ENCODE peak calls at places on chromosome 21, in eight cellular contexts. D is IMR-90, I is AG04450, Y is SK-N-MC, W is body of pancreas, M is uterus, B is heart left ventricle, X is mesenchymal stem cell. N is an unnamed sample.
A peak's percentile ranks its signal among the peaks of the same experiment; 100 is the strongest.

GRCh38 chr21:38042246-38042645 is 126.0 kb upstream of the KCNJ6 start:
- DNase-seq in D (no peak), I (no peak), Y (no peak), W (no peak), M (no peak), B (no peak), X (no peak), N (no peak)

GRCh38 chr21:39386194-39386593 is 37.3 kb upstream of the HMGN1 start:
- DNase-seq in D (no peak), I (no peak), Y (no peak), W (peak; percentile 42), M (peak; percentile 50), B (no peak), X (no peak), N (no peak)

GRCh38 chr21:41360072-41360821 is 1.6 kb upstream of the MX2 start:
- DNase-seq in D (peak; percentile 26), I (peak; percentile 10), Y (no peak), W (peak; percentile 84), M (peak; percentile 62), B (no peak), X (no peak), N (peak; percentile 75)

GRCh38 chr21:29192999-29193563 is 62.6 kb downstream of the MAP3K7CL start:
- DNase-seq in D (no peak), I (no peak), Y (peak; percentile 24), W (no peak), M (no peak), B (peak; percentile 36), X (no peak), N (no peak)

GRCh38 chr21:15058718-15059316 is 6.0 kb downstream of the NRIP1 start:
- DNase-seq in D (peak; percentile 68), I (no peak), Y (no peak), W (no peak), M (no peak), B (no peak), X (peak; percentile 76), N (no peak)

GRCh38 chr21:29233611-29234540 is 64.8 kb upstream of the BACH1 start:
- DNase-seq in D (no peak), I (no peak), Y (no peak), W (no peak), M (no peak), B (no peak), X (no peak), N (no peak)

GRCh38 chr21:22556829-22557228 is 1558.6 kb downstream of the NCAM2 start:
- DNase-seq in D (no peak), I (no peak), Y (no peak), W (no peak), M (no peak), B (no peak), X (no peak), N (no peak)

GRCh38 chr21:42411891-42412635 is 8.4 kb downstream of the UBASH3A start:
- DNase-seq in D (no peak), I (no peak), Y (no peak), W (no peak), M (no peak), B (no peak), X (no peak), N (no peak)

GRCh38 chr21:17818158-17819113 is 720 bp downstream of the C21orf91 start:
- DNase-seq in D (peak; percentile 23), I (no peak), Y (no peak), W (peak; percentile 52), M (peak; percentile 26), B (peak; percentile 32), X (peak; percentile 47), N (peak; percentile 80)

GRCh38 chr21:43297411-43297981 is 128.7 kb downstream of the CRYAA start:
- DNase-seq in D (no peak), I (no peak), Y (no peak), W (no peak), M (no peak), B (no peak), X (no peak), N (no peak)

GRCh38 chr21:16800536-16800935 is 712.3 kb upstream of the CXADR start:
- DNase-seq in D (no peak), I (no peak), Y (no peak), W (no peak), M (no peak), B (no peak), X (no peak), N (no peak)

GRCh38 chr21:34020934-34021553 is 52.3 kb upstream of the MRPS6 start:
- DNase-seq in D (no peak), I (no peak), Y (no peak), W (no peak), M (no peak), B (no peak), X (no peak), N (no peak)

GRCh38 chr21:16072692-16073091 is 342.9 kb downstream of the USP25 start:
- DNase-seq in D (peak; percentile 93), I (peak; percentile 68), Y (peak; percentile 75), W (no peak), M (peak; percentile 48), B (no peak), X (no peak), N (no peak)

GRCh38 chr21:46182548-46183336 is 1.5 kb downstream of the SPATC1L start:
- DNase-seq in D (no peak), I (no peak), Y (no peak), W (no peak), M (peak; percentile 66), B (no peak), X (peak; percentile 27), N (peak; percentile 64)

GRCh38 chr21:42991992-42992740 is 17.8 kb downstream of the PKNOX1 start:
- DNase-seq in D (peak; percentile 97), I (peak; percentile 91), Y (no peak), W (peak; percentile 23), M (peak; percentile 85), B (peak; percentile 75), X (peak; percentile 95), N (peak; percentile 64)

GRCh38 chr21:32889596-32889995 is 118.0 kb upstream of the PAXBP1 start:
- DNase-seq in D (no peak), I (no peak), Y (no peak), W (no peak), M (no peak), B (no peak), X (no peak), N (no peak)

GRCh38 chr21:32884062-32884461 is 112.5 kb upstream of the PAXBP1 start:
- DNase-seq in D (no peak), I (no peak), Y (no peak), W (no peak), M (no peak), B (no peak), X (no peak), N (peak; percentile 75)

GRCh38 chr21:32887026-32887425 is 115.5 kb upstream of the PAXBP1 start:
- DNase-seq in D (no peak), I (no peak), Y (no peak), W (no peak), M (no peak), B (no peak), X (no peak), N (no peak)

GRCh38 chr21:32886339-32886738 is 114.8 kb upstream of the PAXBP1 start:
- DNase-seq in D (no peak), I (no peak), Y (no peak), W (no peak), M (no peak), B (no peak), X (no peak), N (no peak)

GRCh38 chr21:32888971-32889370 is 117.4 kb upstream of the PAXBP1 start:
- DNase-seq in D (no peak), I (no peak), Y (no peak), W (no peak), M (no peak), B (no peak), X (no peak), N (no peak)
- H3K27ac ChIP-seq in D (no peak overlapping the region), I (no peak overlapping the region), Y (no peak overlapping the region), W (no peak overlapping the region), M (no peak overlapping the region), B (no peak overlapping the region), X (no peak overlapping the region), N (no peak overlapping the region)

GRCh38 chr21:36097427-36098230 is 27.8 kb downstream of the CBR1 start:
- DNase-seq in D (no peak), I (no peak), Y (peak; percentile 10), W (no peak), M (no peak), B (no peak), X (peak; percentile 46), N (no peak)
- H3K4me3 ChIP-seq in D (no peak overlapping the region), I (no peak overlapping the region), Y (no peak overlapping the region), W (no peak overlapping the region), M (no peak overlapping the region), B (no peak overlapping the region), X (no peak overlapping the region), N (peak overlapping the region; percentile 18)

GRCh38 chr21:24738063-24738462 is 869.2 kb downstream of the MRPL39 start:
- DNase-seq in D (no peak), I (no peak), Y (no peak), W (no peak), M (no peak), B (no peak), X (no peak), N (no peak)
- H3K9me3 ChIP-seq in D (peaks cover 7% of the 10 kb centered on the region), I (no peaks in the 10 kb centered on the region), Y (no peaks in the 10 kb centered on the region), W (no peaks in the 10 kb centered on the region), M (no peaks in the 10 kb centered on the region), B (no peaks in the 10 kb centered on the region), X (no peaks in the 10 kb centered on the region), N (peaks cover 7% of the 10 kb centered on the region)

GRCh38 chr21:27805696-27806095 is 838.8 kb upstream of the ADAMTS5 start:
- DNase-seq in D (no peak), I (no peak), Y (no peak), W (no peak), M (no peak), B (no peak), X (no peak), N (no peak)
- H3K27ac ChIP-seq in D (no peak overlapping the region), I (no peak overlapping the region), Y (no peak overlapping the region), W (no peak overlapping the region), M (peak overlapping the region; percentile 73), B (no peak overlapping the region), X (no peak overlapping the region), N (no peak overlapping the region)

DNA sequence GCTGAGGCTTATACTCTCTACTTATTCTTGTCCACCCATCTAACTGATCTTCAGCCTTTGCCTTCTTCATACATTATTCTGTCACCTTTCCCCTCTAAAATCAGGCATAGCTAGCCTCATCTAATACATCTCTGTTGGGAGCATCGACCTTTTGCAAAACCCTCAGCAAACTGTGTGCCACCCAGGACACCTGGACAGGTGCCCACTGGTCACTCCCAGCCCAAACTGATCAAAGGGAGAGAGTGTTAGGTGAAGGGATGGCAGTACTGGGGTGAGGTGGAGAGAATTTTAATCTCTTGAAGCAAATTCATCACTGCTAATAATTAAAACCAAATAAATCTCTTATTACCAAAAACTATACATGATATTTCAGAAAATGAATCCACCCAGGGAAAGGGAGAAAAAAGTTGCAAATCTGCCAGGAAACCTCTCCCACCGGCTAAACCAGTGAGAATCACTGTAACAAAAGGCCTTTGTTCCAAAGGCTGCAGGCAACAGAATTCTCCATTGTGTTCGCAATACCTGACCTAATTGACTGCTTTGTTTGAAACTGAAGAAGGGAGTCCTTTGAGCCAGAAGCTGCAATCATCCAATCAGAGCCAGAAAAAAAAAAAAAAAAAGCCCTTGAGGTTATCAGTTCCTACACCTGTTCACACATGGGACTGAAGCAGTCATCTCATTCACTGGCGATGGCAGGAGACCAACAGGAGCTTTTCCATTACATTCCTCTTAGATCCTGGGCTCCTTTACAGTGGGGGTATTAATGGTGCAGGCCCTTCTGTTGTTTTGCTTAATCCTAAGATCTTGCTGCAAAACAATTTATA is 172.6 kb downstream of the APP start:
- DNase-seq in D (no peak), I (no peak), Y (no peak), W (peak; percentile 86), M (no peak), B (no peak), X (no peak), N (peak; percentile 74)
- H3K4me3 ChIP-seq in D (no peak overlapping the region), I (no peak overlapping the region), Y (no peak overlapping the region), W (no peak overlapping the region), M (no peak overlapping the region), B (no peak overlapping the region), X (no peak overlapping the region), N (peak overlapping the region; percentile 39)

N was measured in endodermal cell.